ENCODE peak calls at places on chromosomes 7 and 10, in five cellular contexts. A, B, C, S and T are unnamed samples.

GRCh38 chr7:46854958-46855473 is 726.9 kb downstream of the TNS3 start:
- DNase-seq in C (no peak), B (no peak), S (no peak), A (no peak), T (no peak)

GRCh38 chr10:6173203-6173602 is 29.5 kb upstream of the PFKFB3 start:
- DNase-seq in B (no peak), A (no peak), C (peak), S (no peak), T (peak)

GRCh38 chr10:32972454-32972853 is 14.4 kb upstream of the ITGB1 start:
- DNase-seq in S (no peak), C (no peak), A (no peak), B (no peak), T (no peak)

GRCh38 chr7:80542398-80542797 is 30.5 kb upstream of the GNAT3 start:
- DNase-seq in B (no peak), S (peak), A (peak), C (no peak), T (no peak)

GRCh38 chr7:27176343-27176731 is 2.2 kb upstream of the HOXA10 start:
- DNase-seq in A (no peak), B (no peak), C (no peak), S (peak), T (no peak)

GRCh38 chr10:815338-816104 is 116.0 kb downstream of the LARP4B start:
- DNase-seq in C (no peak), S (no peak), A (peak), B (no peak), T (no peak)

GRCh38 chr7:100220833-100221718 is 1.3 kb downstream of the PVRIG start:
- DNase-seq in C (no peak), B (peak), S (no peak), A (no peak), T (no peak)

GRCh38 chr7:101614098-101614938 is 14.8 kb downstream of the MYL10 start:
- DNase-seq in C (no peak), A (no peak), S (no peak), B (no peak), T (peak)

GRCh38 chr7:87213252-87213651 is 6.3 kb downstream of the TMEM243 start:
- DNase-seq in A (no peak), S (no peak), B (no peak), C (no peak), T (no peak)

GRCh38 chr7:41695661-41696322 is 7.1 kb downstream of the INHBA start:
- DNase-seq in S (no peak), A (peak), C (no peak), B (no peak), T (no peak)
- TF ChIP-seq MAX in S (no peak), A (no peak), C (no peak), B (no peak), T (no peak)

DNA sequence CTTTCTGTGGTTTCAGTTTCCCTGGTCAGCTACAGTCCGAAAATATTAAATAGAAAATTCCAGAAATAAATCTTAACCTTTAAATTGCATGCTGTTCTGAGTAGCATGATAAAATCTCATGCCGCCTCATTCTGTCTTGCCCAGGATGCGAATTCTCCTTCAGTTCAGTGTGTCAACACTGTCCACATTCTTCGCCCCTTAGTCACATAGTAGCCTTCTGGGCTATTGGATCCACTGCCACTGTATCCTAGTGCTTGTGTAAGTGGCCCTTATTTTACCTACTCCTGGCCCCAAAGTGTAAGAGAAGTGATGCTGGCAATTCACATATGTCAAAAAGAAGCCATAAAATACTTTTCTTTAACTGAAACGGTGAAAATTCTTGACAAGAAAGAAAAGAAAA is 129.6 kb downstream of the ZWINT start:
- DNase-seq in A (no peak), B (no peak), C (no peak), S (no peak), T (no peak)
- TF ChIP-seq POLR2A in A (no peak), B (no peak), C (no peak), S (no peak), T (no peak)

GRCh38 chr7:83976302-83976701 is 218.3 kb downstream of the SEMA3A start:
- DNase-seq in S (peak), B (no peak), C (peak), A (peak), T (peak)
- TF ChIP-seq MAX in S (no peak), B (no peak), C (no peak), A (no peak), T (no peak)

GRCh38 chr7:5526190-5527037 is 102.8 kb upstream of the TNRC18 start:
- DNase-seq in B (no peak), S (peak), A (no peak), C (peak), T (peak)

GRCh38 chr7:5528815-5529442 is 105.3 kb upstream of the TNRC18 start:
- DNase-seq in C (no peak), S (peak), A (no peak), B (no peak), T (peak)

GRCh38 chr7:5528071-5528814 is 104.6 kb upstream of the TNRC18 start:
- DNase-seq in S (peak), C (no peak), B (no peak), A (no peak), T (no peak)

GRCh38 chr7:5523052-5523711 is 99.5 kb upstream of the TNRC18 start:
- DNase-seq in C (no peak), B (no peak), S (no peak), A (no peak), T (peak)

DNA sequence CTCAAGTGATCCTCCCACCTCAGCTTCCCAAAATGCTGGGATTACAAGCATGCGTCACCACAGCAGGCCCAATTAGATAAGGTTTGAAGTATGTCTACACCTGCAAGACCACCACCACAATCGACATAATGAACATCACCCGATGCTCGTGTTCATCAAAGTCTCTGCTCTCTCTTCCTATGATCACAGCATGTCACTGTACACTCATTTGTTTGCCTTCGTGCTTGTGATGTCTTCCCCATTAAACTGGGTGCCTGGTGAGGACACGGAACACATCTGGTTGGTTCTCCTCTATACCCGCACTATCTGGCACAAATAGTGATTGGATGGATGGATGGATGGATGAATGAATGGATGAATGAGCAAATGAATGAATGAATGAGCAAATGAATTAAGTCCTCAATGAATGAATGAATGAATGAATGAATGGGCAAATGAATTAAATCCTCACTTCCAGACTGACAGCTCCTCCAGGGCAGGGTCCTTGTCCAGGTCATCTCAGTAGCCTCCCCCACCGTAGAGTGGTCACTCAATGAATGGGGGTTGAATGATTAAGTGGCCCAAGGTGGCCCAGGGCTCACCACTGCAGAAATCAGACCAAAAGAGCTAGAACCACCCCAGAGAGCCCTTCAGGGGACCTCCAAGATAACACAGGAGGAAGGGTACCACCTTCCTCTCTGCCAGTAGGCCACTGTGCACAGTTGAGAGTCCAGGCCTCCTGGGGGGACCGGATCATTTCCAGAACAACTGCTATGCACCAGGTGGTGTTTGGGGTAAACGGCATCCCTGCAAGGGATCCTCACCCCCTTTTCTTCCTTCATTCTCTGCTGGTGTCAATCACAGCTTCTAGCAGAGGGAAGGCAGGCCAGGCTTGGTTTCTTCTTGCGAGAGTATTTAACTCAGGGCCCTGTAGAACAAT is 101.9 kb upstream of the TNRC18 start:
- DNase-seq in S (peak), C (peak), A (no peak), B (peak), T (peak)
- TF ChIP-seq POLR2A in S (peak), C (no peak), A (peak), B (no peak), T (peak)